ENCODE peak calls at places on chromosomes 13 and 19, in six cellular contexts. One of them, this sample, is unnamed.

GRCh38 chr19:41575998-41576397 is at the start of gene CEACAM21:
- DNase-seq in pancreas: peak; percentile 38
- DNase-seq in colonic mucosa: peak; percentile 59
- DNase-seq in bronchial epithelial cell: no peak
- DNase-seq in activated naive CD8-positive, alpha-beta T cell treated with anti-CD3 and anti-CD28 coated beads, Interleukin-2, amount 10 ng/mL, durations not matched to agents 7 days and 5 days: peak; percentile 61
- DNase-seq in heart right ventricle: peak; percentile 30
- DNase-seq in this sample: peak; percentile 75

GRCh38 chr13:51759240-51759639 is 44.7 kb downstream of the DHRS12 start:
- DNase-seq in pancreas: no peak
- DNase-seq in heart right ventricle: no peak
- DNase-seq in colonic mucosa: no peak
- DNase-seq in activated naive CD8-positive, alpha-beta T cell treated with anti-CD3 and anti-CD28 coated beads, Interleukin-2, amount 10 ng/mL, durations not matched to agents 7 days and 5 days: no peak
- DNase-seq in bronchial epithelial cell: peak; percentile 17
- DNase-seq in this sample: no peak

GRCh38 chr13:101449971-101450748 is 2.3 kb upstream of the ITGBL1 start:
- DNase-seq in activated naive CD8-positive, alpha-beta T cell treated with anti-CD3 and anti-CD28 coated beads, Interleukin-2, amount 10 ng/mL, durations not matched to agents 7 days and 5 days: no peak
- DNase-seq in pancreas: no peak
- DNase-seq in bronchial epithelial cell: peak; percentile 98
- DNase-seq in colonic mucosa: no peak
- DNase-seq in heart right ventricle: no peak
- DNase-seq in this sample: no peak

GRCh38 chr13:43985437-43986051 is 105.8 kb downstream of the LACC1 start:
- DNase-seq in bronchial epithelial cell: no peak
- DNase-seq in pancreas: no peak
- DNase-seq in activated naive CD8-positive, alpha-beta T cell treated with anti-CD3 and anti-CD28 coated beads, Interleukin-2, amount 10 ng/mL, durations not matched to agents 7 days and 5 days: no peak
- DNase-seq in heart right ventricle: no peak
- DNase-seq in colonic mucosa: no peak
- DNase-seq in this sample: no peak

GRCh38 chr13:59547950-59548349 is 615.8 kb downstream of the DIAPH3 start:
- DNase-seq in bronchial epithelial cell: no peak
- DNase-seq in colonic mucosa: no peak
- DNase-seq in pancreas: no peak
- DNase-seq in activated naive CD8-positive, alpha-beta T cell treated with anti-CD3 and anti-CD28 coated beads, Interleukin-2, amount 10 ng/mL, durations not matched to agents 7 days and 5 days: no peak
- DNase-seq in heart right ventricle: no peak
- DNase-seq in this sample: no peak

GRCh38 chr13:35855531-35856019 is 275.6 kb downstream of the DCLK1 start:
- DNase-seq in colonic mucosa: no peak
- DNase-seq in pancreas: no peak
- DNase-seq in heart right ventricle: no peak
- DNase-seq in activated naive CD8-positive, alpha-beta T cell treated with anti-CD3 and anti-CD28 coated beads, Interleukin-2, amount 10 ng/mL, durations not matched to agents 7 days and 5 days: no peak
- DNase-seq in bronchial epithelial cell: peak; percentile 78
- DNase-seq in this sample: no peak

GRCh38 chr13:103795892-103796478 is 729.8 kb upstream of the SLC10A2 start:
- DNase-seq in heart right ventricle: no peak
- DNase-seq in colonic mucosa: no peak
- DNase-seq in activated naive CD8-positive, alpha-beta T cell treated with anti-CD3 and anti-CD28 coated beads, Interleukin-2, amount 10 ng/mL, durations not matched to agents 7 days and 5 days: no peak
- DNase-seq in pancreas: no peak
- DNase-seq in bronchial epithelial cell: no peak
- DNase-seq in this sample: no peak

GRCh38 chr19:32268381-32268780 is 77.0 kb upstream of the ZNF507 start:
- DNase-seq in colonic mucosa: no peak
- DNase-seq in bronchial epithelial cell: no peak
- DNase-seq in pancreas: no peak
- DNase-seq in heart right ventricle: no peak
- DNase-seq in activated naive CD8-positive, alpha-beta T cell treated with anti-CD3 and anti-CD28 coated beads, Interleukin-2, amount 10 ng/mL, durations not matched to agents 7 days and 5 days: no peak
- DNase-seq in this sample: no peak

GRCh38 chr13:22278336-22278929 is 607.6 kb downstream of the FGF9 start:
- DNase-seq in pancreas: peak; percentile 41
- DNase-seq in activated naive CD8-positive, alpha-beta T cell treated with anti-CD3 and anti-CD28 coated beads, Interleukin-2, amount 10 ng/mL, durations not matched to agents 7 days and 5 days: peak; percentile 40
- DNase-seq in colonic mucosa: peak; percentile 66
- DNase-seq in heart right ventricle: peak; percentile 17
- DNase-seq in bronchial epithelial cell: peak; percentile 55
- DNase-seq in this sample: peak; percentile 31

GRCh38 chr19:53894736-53895135 is 12.7 kb downstream of the PRKCG start:
- DNase-seq in pancreas: no peak
- DNase-seq in colonic mucosa: no peak
- DNase-seq in heart right ventricle: no peak
- DNase-seq in bronchial epithelial cell: peak; percentile 55
- DNase-seq in activated naive CD8-positive, alpha-beta T cell treated with anti-CD3 and anti-CD28 coated beads, Interleukin-2, amount 10 ng/mL, durations not matched to agents 7 days and 5 days: no peak
- DNase-seq in this sample: no peak

GRCh38 chr19:40510526-40511115 is 43.8 kb downstream of the SPTBN4 start:
- DNase-seq in colonic mucosa: no peak
- DNase-seq in activated naive CD8-positive, alpha-beta T cell treated with anti-CD3 and anti-CD28 coated beads, Interleukin-2, amount 10 ng/mL, durations not matched to agents 7 days and 5 days: no peak
- DNase-seq in bronchial epithelial cell: no peak
- DNase-seq in heart right ventricle: no peak
- DNase-seq in pancreas: no peak
- DNase-seq in this sample: no peak

GRCh38 chr19:49515767-49516166 is 3.3 kb downstream of the FCGRT start:
- DNase-seq in activated naive CD8-positive, alpha-beta T cell treated with anti-CD3 and anti-CD28 coated beads, Interleukin-2, amount 10 ng/mL, durations not matched to agents 7 days and 5 days: no peak
- DNase-seq in pancreas: no peak
- DNase-seq in heart right ventricle: peak; percentile 40
- DNase-seq in bronchial epithelial cell: no peak
- DNase-seq in colonic mucosa: no peak
- DNase-seq in this sample: peak; percentile 55

GRCh38 chr13:39816936-39817335 is 161.5 kb downstream of the COG6 start:
- DNase-seq in pancreas: no peak
- DNase-seq in heart right ventricle: no peak
- DNase-seq in bronchial epithelial cell: no peak
- DNase-seq in colonic mucosa: no peak
- DNase-seq in activated naive CD8-positive, alpha-beta T cell treated with anti-CD3 and anti-CD28 coated beads, Interleukin-2, amount 10 ng/mL, durations not matched to agents 7 days and 5 days: no peak
- DNase-seq in this sample: no peak

GRCh38 chr13:79775830-79776229 is 294.9 kb downstream of the NDFIP2 start:
- DNase-seq in activated naive CD8-positive, alpha-beta T cell treated with anti-CD3 and anti-CD28 coated beads, Interleukin-2, amount 10 ng/mL, durations not matched to agents 7 days and 5 days: no peak
- DNase-seq in pancreas: peak; percentile 39
- DNase-seq in bronchial epithelial cell: peak; percentile 65
- DNase-seq in colonic mucosa: peak; percentile 61
- DNase-seq in heart right ventricle: no peak
- DNase-seq in this sample: no peak

GRCh38 chr13:77323858-77324257 is 3.0 kb downstream of the MYCBP2 start:
- DNase-seq in pancreas: no peak
- DNase-seq in colonic mucosa: no peak
- DNase-seq in heart right ventricle: no peak
- DNase-seq in activated naive CD8-positive, alpha-beta T cell treated with anti-CD3 and anti-CD28 coated beads, Interleukin-2, amount 10 ng/mL, durations not matched to agents 7 days and 5 days: no peak
- DNase-seq in bronchial epithelial cell: no peak
- DNase-seq in this sample: no peak

GRCh38 chr19:50331187-50332013 is 2.2 kb upstream of the KCNC3 start:
- DNase-seq in pancreas: peak; percentile 34
- DNase-seq in activated naive CD8-positive, alpha-beta T cell treated with anti-CD3 and anti-CD28 coated beads, Interleukin-2, amount 10 ng/mL, durations not matched to agents 7 days and 5 days: no peak
- DNase-seq in bronchial epithelial cell: no peak
- DNase-seq in colonic mucosa: no peak
- DNase-seq in heart right ventricle: no peak
- DNase-seq in this sample: no peak

GRCh38 chr19:38293281-38293680 is 10.8 kb upstream of the C19orf33 start:
- DNase-seq in pancreas: no peak
- DNase-seq in activated naive CD8-positive, alpha-beta T cell treated with anti-CD3 and anti-CD28 coated beads, Interleukin-2, amount 10 ng/mL, durations not matched to agents 7 days and 5 days: no peak
- DNase-seq in colonic mucosa: no peak
- DNase-seq in heart right ventricle: no peak
- DNase-seq in bronchial epithelial cell: no peak
- DNase-seq in this sample: no peak

GRCh38 chr19:3013261-3013725 is 15.8 kb downstream of the TLE2 start:
- DNase-seq in activated naive CD8-positive, alpha-beta T cell treated with anti-CD3 and anti-CD28 coated beads, Interleukin-2, amount 10 ng/mL, durations not matched to agents 7 days and 5 days: no peak
- DNase-seq in bronchial epithelial cell: no peak
- DNase-seq in colonic mucosa: no peak
- DNase-seq in pancreas: no peak
- DNase-seq in heart right ventricle: no peak
- DNase-seq in this sample: no peak

GRCh38 chr19:7349961-7350711 is 1.4 kb downstream of the ARHGEF18 start:
- DNase-seq in heart right ventricle: no peak
- DNase-seq in pancreas: no peak
- DNase-seq in activated naive CD8-positive, alpha-beta T cell treated with anti-CD3 and anti-CD28 coated beads, Interleukin-2, amount 10 ng/mL, durations not matched to agents 7 days and 5 days: peak; percentile 70
- DNase-seq in colonic mucosa: no peak
- DNase-seq in bronchial epithelial cell: no peak
- DNase-seq in this sample: peak; percentile 55

GRCh38 chr19:50190439-50190891 is 13.0 kb upstream of the MYH14 start:
- DNase-seq in activated naive CD8-positive, alpha-beta T cell treated with anti-CD3 and anti-CD28 coated beads, Interleukin-2, amount 10 ng/mL, durations not matched to agents 7 days and 5 days: no peak
- DNase-seq in colonic mucosa: peak; percentile 89
- DNase-seq in bronchial epithelial cell: no peak
- DNase-seq in heart right ventricle: no peak
- DNase-seq in pancreas: no peak
- DNase-seq in this sample: no peak

GRCh38 chr13:31149604-31150003 is 12.1 kb downstream of the HSPH1 start:
- DNase-seq in heart right ventricle: no peak
- DNase-seq in bronchial epithelial cell: no peak
- DNase-seq in activated naive CD8-positive, alpha-beta T cell treated with anti-CD3 and anti-CD28 coated beads, Interleukin-2, amount 10 ng/mL, durations not matched to agents 7 days and 5 days: no peak
- DNase-seq in colonic mucosa: no peak
- DNase-seq in pancreas: no peak
- DNase-seq in this sample: no peak

GRCh38 chr19:31519216-31519615 is 170.0 kb upstream of the TSHZ3 start:
- DNase-seq in pancreas: no peak
- DNase-seq in bronchial epithelial cell: no peak
- DNase-seq in colonic mucosa: no peak
- DNase-seq in heart right ventricle: no peak
- DNase-seq in activated naive CD8-positive, alpha-beta T cell treated with anti-CD3 and anti-CD28 coated beads, Interleukin-2, amount 10 ng/mL, durations not matched to agents 7 days and 5 days: no peak
- DNase-seq in this sample: no peak